ENCODE peak calls at places on chromosomes 13 and 19, in four cellular contexts. I is GM12878, D is sigmoid colon, E is SK-N-SH. H is an unnamed sample.
A peak's percentile ranks its signal among the peaks of the same experiment; 100 is the strongest.

GRCh38 chr13:103772576-103772975 is 706.4 kb upstream of the SLC10A2 start:
- DNase-seq in I (no peak), D (no peak), E (no peak), H (no peak)

GRCh38 chr19:54169149-54169731 is 3.7 kb downstream of the TMC4 start:
- DNase-seq in I (no peak), D (no peak), E (no peak), H (no peak)

GRCh38 chr19:39599116-39599515 is 3.2 kb upstream of the LGALS13 start:
- DNase-seq in I (no peak), D (no peak), E (no peak), H (no peak)

GRCh38 chr13:113914333-113915011 is 50.6 kb upstream of the GAS6 start:
- DNase-seq in I (no peak), D (no peak), E (no peak), H (peak; percentile 19)

GRCh38 chr13:37910790-37911189 is 41.2 kb upstream of the TRPC4 start:
- DNase-seq in I (no peak), D (no peak), E (no peak), H (no peak)

GRCh38 chr13:46195017-46195416 is 13.0 kb upstream of the LCP1 start:
- DNase-seq in I (no peak), D (no peak), E (no peak), H (no peak)

GRCh38 chr13:49711218-49711863 is 20.1 kb upstream of the EBPL start:
- DNase-seq in I (no peak), D (no peak), E (no peak), H (no peak)

GRCh38 chr19:52635786-52636570 is 2.2 kb downstream of the ZNF83 start:
- DNase-seq in I (no peak), D (no peak), E (no peak), H (no peak)

GRCh38 chr19:7507884-7508283 is 8.0 kb upstream of the ZNF358 start:
- DNase-seq in I (no peak), D (peak; percentile 83), E (peak; percentile 73), H (peak; percentile 80)

GRCh38 chr19:46955813-46956371 is 63.7 kb upstream of the NPAS1 start:
- DNase-seq in I (no peak), D (no peak), E (no peak), H (no peak)

GRCh38 chr19:56727731-56728130 is 56.2 kb upstream of the ZNF835 start:
- DNase-seq in I (no peak), D (no peak), E (no peak), H (no peak)

GRCh38 chr19:47713046-47714021 is at the start of gene EHD2:
- DNase-seq in I (no peak), D (peak; percentile 93), E (peak; percentile 88), H (peak; percentile 59)

GRCh38 chr13:46648166-46648607 is 95.2 kb downstream of the LRCH1 start:
- DNase-seq in I (no peak), D (peak; percentile 41), E (no peak), H (peak; percentile 66)

GRCh38 chr13:53138369-53139036 is 109.9 kb downstream of the OLFM4 start:
- DNase-seq in I (no peak), D (peak; percentile 79), E (no peak), H (no peak)

GRCh38 chr19:49333426-49334288 is 1.5 kb upstream of the CD37 start:
- DNase-seq in I (peak; percentile 84), D (no peak), E (no peak), H (peak; percentile 29)

GRCh38 chr19:29017788-29018187 is 195.2 kb downstream of the UQCRFS1 start:
- DNase-seq in I (no peak), D (peak; percentile 36), E (no peak), H (no peak)

GRCh38 chr13:26423634-26424033 is 133.8 kb upstream of the WASF3 start:
- DNase-seq in I (no peak), D (peak; percentile 92), E (peak; percentile 35), H (no peak)
- TF ChIP-seq POLR2AphosphoS5 in I (no peak), D (peak; percentile 96), E (no peak), H (peak; percentile 64)

GRCh38 chr13:51717786-51718398 is 86.1 kb downstream of the DHRS12 start:
- DNase-seq in I (no peak), D (no peak), E (no peak), H (no peak)
- TF ChIP-seq EP300 in I (no peak), D (no peak), E (no peak), H (no peak)

DNA sequence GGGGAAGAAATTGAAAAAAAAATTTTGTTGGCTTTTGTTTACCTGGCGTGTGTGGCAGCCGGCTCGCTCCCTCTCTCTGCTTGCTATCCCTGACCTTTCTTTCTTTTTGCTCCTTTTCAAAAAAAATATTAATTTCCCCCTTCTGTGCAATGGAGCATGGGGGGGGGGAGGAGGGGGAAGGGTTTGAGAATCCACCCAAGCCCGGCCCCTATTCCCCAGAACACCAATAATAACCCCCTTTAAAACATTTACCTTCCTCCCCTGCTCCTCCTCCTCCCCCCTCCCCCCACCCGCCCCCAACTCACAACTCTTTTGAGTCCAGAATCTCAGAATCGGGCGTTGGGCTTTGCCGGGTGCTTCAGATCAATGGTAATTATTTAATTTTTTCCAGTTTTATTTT is 28.4 kb downstream of the NFIX start:
- DNase-seq in I (no peak), D (no peak), E (peak; percentile 79), H (no peak)
- H3K27ac ChIP-seq in I (no peak overlapping the region), D (peak overlapping the region; percentile 98), E (peak overlapping the region; percentile 91), H (peak overlapping the region; percentile 94)

DNA sequence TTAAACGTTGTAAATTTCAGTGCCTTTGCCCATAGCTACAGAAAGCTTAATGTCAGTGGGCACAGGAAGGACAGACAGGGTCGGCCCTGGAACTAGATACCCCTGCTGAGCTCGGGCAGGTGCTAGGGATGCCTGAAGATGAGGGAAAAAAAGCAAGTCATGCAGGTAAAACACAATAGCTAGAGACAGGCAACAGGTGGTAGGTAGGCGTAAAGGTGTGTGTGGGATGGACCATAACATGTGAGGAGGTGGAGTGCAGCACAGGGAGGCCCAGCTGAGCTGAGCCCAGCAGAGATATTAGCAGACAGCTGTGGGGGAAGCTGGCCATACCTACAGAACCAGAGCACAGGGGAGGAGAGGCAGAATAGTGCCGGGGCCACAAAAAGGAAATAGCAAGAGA is 27.1 kb upstream of the SPATA13 start:
- DNase-seq in I (no peak), D (no peak), E (no peak), H (no peak)
- TF ChIP-seq POLR2AphosphoS5 in I (no peak), D (no peak), E (no peak), H (no peak)

GRCh38 chr19:45507864-45508680 is 793 bp downstream of the VASP start:
- DNase-seq in I (no peak), D (peak; percentile 89), E (no peak), H (peak; percentile 50)

GRCh38 chr19:45505151-45505995 is 1.9 kb upstream of the VASP start:
- DNase-seq in I (no peak), D (no peak), E (no peak), H (no peak)

GRCh38 chr19:45505996-45506245 is 1.4 kb upstream of the VASP start:
- DNase-seq in I (no peak), D (no peak), E (no peak), H (no peak)

GRCh38 chr19:45506991-45507863 is at the start of gene VASP:
- DNase-seq in I (peak; percentile 70), D (peak; percentile 95), E (peak; percentile 88), H (peak; percentile 93)

DNA sequence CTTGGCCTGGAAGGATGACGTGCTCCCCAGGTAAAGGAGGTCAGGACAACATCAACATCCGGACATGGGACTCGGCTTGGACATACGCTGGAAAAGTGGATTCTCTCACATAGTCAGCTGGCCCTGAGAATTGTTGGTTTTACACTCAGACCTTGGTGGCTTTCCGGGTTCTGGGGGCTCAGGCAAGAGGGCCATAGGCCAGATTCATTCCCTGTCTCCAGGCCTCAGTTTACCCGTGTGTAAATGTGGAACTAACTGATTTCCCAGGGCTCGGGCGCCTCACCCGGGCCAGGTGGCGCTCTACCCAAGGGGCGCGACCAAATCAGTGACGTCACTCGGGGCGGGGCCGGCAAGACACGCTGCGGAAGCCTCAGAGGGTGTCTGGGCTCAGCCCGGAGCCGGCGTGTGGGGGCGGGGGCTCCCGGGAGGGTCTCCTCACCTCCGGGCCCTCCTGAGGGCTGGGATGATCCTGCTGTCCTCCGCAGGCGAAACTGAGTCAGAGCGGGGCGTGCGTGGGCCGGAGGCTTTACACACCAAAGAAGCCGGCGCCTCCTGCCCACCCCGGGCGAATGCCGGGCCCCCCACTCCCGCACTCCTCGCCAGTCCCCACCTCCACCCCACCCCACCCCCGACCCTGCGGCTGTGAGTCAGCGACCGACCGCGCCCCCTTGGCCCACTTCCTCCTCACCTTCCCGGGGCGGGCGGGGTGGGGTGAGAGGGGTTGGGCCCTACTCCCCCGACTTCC is 861 bp upstream of the VASP start:
- DNase-seq in I (peak; percentile 64), D (peak; percentile 98), E (peak; percentile 94), H (peak; percentile 97)
- TF ChIP-seq EP300 in I (no peak), D (peak; percentile 1), E (peak; percentile 29), H (no peak)

GRCh38 chr13:43307221-43307920 is 284.0 kb downstream of the DNAJC15 start:
- DNase-seq in I (no peak), D (no peak), E (no peak), H (no peak)
- H3K27ac ChIP-seq in I (no peak overlapping the region), D (peak overlapping the region; percentile 73), E (peak overlapping the region; percentile 66), H (peak overlapping the region; percentile 46)

GRCh38 chr13:101354895-101355294 is 61.4 kb downstream of the NALCN start:
- DNase-seq in I (no peak), D (no peak), E (no peak), H (no peak)

DNA sequence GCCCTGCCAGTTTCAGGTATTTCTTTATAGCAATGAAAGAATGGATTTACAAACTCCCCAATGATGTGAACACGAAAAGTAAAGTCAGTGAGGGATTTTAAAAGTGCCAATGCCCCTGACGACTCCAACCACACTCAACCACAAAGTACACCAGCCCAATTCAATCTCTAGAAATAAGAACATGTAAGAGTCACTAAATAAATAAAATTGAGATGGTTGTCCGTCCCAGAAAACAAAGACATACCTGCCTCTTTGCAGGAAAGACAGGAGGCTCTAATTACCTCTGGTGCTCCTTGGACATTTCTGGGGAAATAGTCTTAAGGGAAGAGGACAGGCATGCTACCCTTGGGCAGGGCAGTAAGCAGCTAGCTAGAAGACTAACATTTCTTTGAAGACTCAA is 55.8 kb downstream of the NALCN start:
- DNase-seq in I (no peak), D (no peak), E (no peak), H (no peak)
- TF ChIP-seq POLR2AphosphoS5 in I (no peak), D (no peak), E (no peak), H (no peak)

GRCh38 chr19:58543826-58544590 is at the start of gene TRIM28:
- DNase-seq in I (peak; percentile 96), D (peak; percentile 99), E (peak; percentile 100), H (peak; percentile 99)
- TF ChIP-seq EP300 in I (no peak), D (peak; percentile 69), E (no peak), H (no peak)

GRCh38 chr19:4501005-4501591 is 17.2 kb downstream of the PLIN4 start:
- DNase-seq in I (no peak), D (peak; percentile 65), E (no peak), H (no peak)

GRCh38 chr19:4497770-4498389 is 20.4 kb downstream of the PLIN4 start:
- DNase-seq in I (no peak), D (no peak), E (no peak), H (no peak)

GRCh38 chr19:4499318-4499717 is 19.0 kb downstream of the PLIN4 start:
- DNase-seq in I (no peak), D (no peak), E (no peak), H (no peak)

GRCh38 chr19:4501691-4502090 is 16.6 kb downstream of the PLIN4 start:
- DNase-seq in I (no peak), D (no peak), E (no peak), H (no peak)

DNA sequence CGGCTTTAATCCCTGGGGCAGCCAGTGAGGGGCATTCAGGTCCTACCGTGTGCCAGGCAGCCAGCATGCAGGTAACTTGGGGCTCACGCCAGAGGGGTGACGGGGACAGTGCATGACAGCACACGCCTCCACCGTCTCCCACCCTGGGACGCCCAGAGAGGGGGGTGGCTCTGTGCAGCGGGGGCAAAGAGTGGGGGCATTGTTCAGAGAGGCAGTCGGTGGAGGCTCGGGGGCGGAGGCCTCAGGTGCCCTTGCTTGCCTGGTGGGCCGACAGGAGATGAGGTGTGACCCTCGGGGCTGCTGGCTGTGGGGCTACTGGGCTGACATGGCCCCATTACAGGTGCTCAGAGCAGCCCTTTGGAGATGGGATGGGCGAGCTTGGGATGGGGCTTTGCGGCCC is 18.4 kb downstream of the PLIN4 start:
- DNase-seq in I (no peak), D (no peak), E (no peak), H (no peak)
- H3K27ac ChIP-seq in I (no peak overlapping the region), D (no peak overlapping the region), E (no peak overlapping the region), H (no peak overlapping the region)

H was measured in stomach.